ENCODE peak calls at places on chromosomes 1 and 21, in four cellular contexts. T, W, C and K are unnamed samples.

GRCh38 chr1:107687846-107688753 is 276.9 kb downstream of the VAV3 start:
- DNase-seq in T (peak), W (no peak), C (no peak), K (peak)

GRCh38 chr1:214386333-214386732 is 105.4 kb downstream of the SMYD2 start:
- DNase-seq in T (no peak), W (peak), C (no peak), K (no peak)

GRCh38 chr1:201763439-201764140 is 65.4 kb upstream of the IPO9 start:
- DNase-seq in T (no peak), W (no peak), C (no peak), K (no peak)

GRCh38 chr21:35932232-35932911 is 128.0 kb downstream of the SETD4 start:
- DNase-seq in T (peak), W (no peak), C (peak), K (peak)

GRCh38 chr1:20061866-20062265 is 8.1 kb upstream of the PLA2G5 start:
- DNase-seq in T (no peak), W (no peak), C (no peak), K (peak)

GRCh38 chr1:88847618-88848017 is 43.7 kb downstream of the GTF2B start:
- DNase-seq in T (no peak), W (no peak), C (no peak), K (no peak)

GRCh38 chr1:59033761-59034160 is 249.9 kb upstream of the JUN start:
- DNase-seq in T (no peak), W (no peak), C (no peak), K (no peak)

GRCh38 chr1:104018922-104019674 is 269.4 kb downstream of the AMY1C start:
- DNase-seq in T (peak), W (no peak), C (no peak), K (peak)

GRCh38 chr1:218347316-218347712 is 2.2 kb downstream of the TGFB2 start:
- DNase-seq in T (peak), W (peak), C (no peak), K (peak)

GRCh38 chr1:178093958-178094751 is at the start of gene RASAL2:
- DNase-seq in T (peak), W (peak), C (no peak), K (peak)

GRCh38 chr1:201468844-201469644 is at the start of gene PHLDA3:
- DNase-seq in T (peak), W (peak), C (no peak), K (peak)

GRCh38 chr1:91582431-91582921 is 81.8 kb downstream of the CDC7 start:
- DNase-seq in T (peak), W (no peak), C (no peak), K (peak)

GRCh38 chr1:192463661-192464060 is 111.9 kb upstream of the RGS1 start:
- DNase-seq in T (no peak), W (no peak), C (no peak), K (no peak)

GRCh38 chr21:37636152-37636860 is 269.7 kb downstream of the DYRK1A start:
- DNase-seq in T (peak), W (no peak), C (no peak), K (no peak)

GRCh38 chr1:51621841-51622454 is 5.1 kb downstream of the OSBPL9 start:
- DNase-seq in T (no peak), W (no peak), C (no peak), K (no peak)

GRCh38 chr1:113429461-113430153 is 39.3 kb downstream of the MAGI3 start:
- DNase-seq in T (peak), W (no peak), C (no peak), K (no peak)

GRCh38 chr1:31654171-31654776 is 9.6 kb upstream of the PEF1 start:
- DNase-seq in T (no peak), W (no peak), C (no peak), K (no peak)

GRCh38 chr1:21946836-21947587 is 9.9 kb upstream of the HSPG2 start:
- DNase-seq in T (no peak), W (no peak), C (no peak), K (peak)

GRCh38 chr1:172483448-172483847 is 39.6 kb upstream of the PIGC start:
- DNase-seq in T (no peak), W (no peak), C (no peak), K (no peak)

GRCh38 chr1:91803847-91804545 is 82.0 kb downstream of the TGFBR3 start:
- DNase-seq in T (no peak), W (no peak), C (no peak), K (peak)

GRCh38 chr1:20279507-20279906 is 11.2 kb upstream of the VWA5B1 start:
- DNase-seq in T (peak), W (no peak), C (no peak), K (no peak)

GRCh38 chr1:75166821-75167220 is 32.6 kb downstream of the LHX8 start:
- DNase-seq in T (no peak), W (no peak), C (no peak), K (no peak)

DNA sequence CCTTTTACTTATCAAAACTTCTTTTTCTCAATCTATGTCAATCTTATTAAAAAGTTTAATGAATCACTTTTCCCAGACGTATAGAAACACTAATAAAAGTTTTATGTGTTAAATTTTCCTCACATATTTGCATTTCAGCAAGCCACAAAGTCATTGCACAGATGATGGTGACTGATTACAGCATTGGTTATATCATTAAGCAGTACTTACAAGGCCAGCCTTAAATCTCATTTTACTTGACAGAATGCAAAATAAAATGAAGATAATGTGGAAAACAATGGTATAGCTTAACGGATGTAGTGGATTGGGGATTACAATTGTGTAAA is 39.5 kb downstream of the TMEM200B start:
- DNase-seq in T (no peak), W (no peak), C (no peak), K (no peak)
- TF ChIP-seq MAX in T (no peak), W (no peak), C (no peak), K (no peak)

GRCh38 chr1:233815865-233816264 is 88.6 kb upstream of the SLC35F3 start:
- DNase-seq in T (no peak), W (no peak), C (no peak), K (no peak)

GRCh38 chr1:233816348-233816747 is 88.1 kb upstream of the SLC35F3 start:
- DNase-seq in T (no peak), W (no peak), C (no peak), K (no peak)

GRCh38 chr1:233815357-233815756 is 89.1 kb upstream of the SLC35F3 start:
- DNase-seq in T (no peak), W (no peak), C (no peak), K (no peak)

GRCh38 chr1:233819042-233819441 is 85.4 kb upstream of the SLC35F3 start:
- DNase-seq in T (no peak), W (no peak), C (no peak), K (no peak)
- TF ChIP-seq POLR2A in T (no peak), W (no peak), C (no peak), K (no peak)

GRCh38 chr1:16120940-16121410 is 34.9 kb downstream of the EPHA2 start:
- DNase-seq in T (peak), W (no peak), C (no peak), K (no peak)
- TF ChIP-seq MAX in T (peak), W (no peak), C (no peak), K (no peak)

GRCh38 chr21:46056450-46056903 is 41.4 kb upstream of the COL6A2 start:
- DNase-seq in T (no peak), W (peak), C (no peak), K (peak)
- TF ChIP-seq POLR2A in T (no peak), W (no peak), C (no peak), K (no peak)

GRCh38 chr1:47679301-47679751 is 241.5 kb downstream of the FOXD2 start:
- DNase-seq in T (no peak), W (peak), C (no peak), K (peak)
- TF ChIP-seq MAX in T (no peak), W (no peak), C (no peak), K (no peak)

DNA sequence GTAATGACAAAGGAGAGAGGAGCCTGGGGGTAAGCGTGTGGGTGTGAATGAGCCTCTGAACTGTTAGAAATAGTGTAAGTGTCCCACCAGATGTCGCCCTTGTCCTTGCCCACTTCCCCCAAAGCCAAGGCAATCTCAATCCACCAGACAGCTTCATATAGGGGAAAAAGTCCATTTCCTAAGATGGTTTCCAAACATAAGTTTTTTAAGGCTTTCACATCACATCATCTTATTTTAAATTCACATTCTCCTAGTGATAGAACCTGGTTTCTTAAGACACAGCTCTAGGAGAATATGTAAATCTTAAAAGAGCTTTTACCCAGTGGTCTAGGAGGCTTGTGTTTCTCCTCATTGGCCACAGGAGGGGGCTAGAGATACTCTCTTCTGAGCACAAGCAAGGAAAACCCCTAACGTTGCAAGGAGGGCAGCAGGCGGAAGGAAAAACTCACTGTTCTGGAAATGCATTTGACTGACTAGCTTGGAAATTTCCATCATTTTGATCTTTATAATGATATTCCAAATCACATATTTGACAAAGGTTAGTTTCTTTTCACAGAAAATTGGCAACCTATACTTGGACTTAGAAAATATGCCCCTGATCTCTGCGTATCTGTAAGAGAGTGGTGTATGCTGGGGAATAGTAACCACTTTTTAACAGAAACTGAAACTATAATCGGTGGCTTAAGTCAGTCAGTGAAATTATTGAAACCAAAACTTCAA is 51.9 kb upstream of the LPAR3 start:
- DNase-seq in T (peak), W (peak), C (peak), K (peak)
- TF ChIP-seq POLR2A in T (no peak), W (no peak), C (no peak), K (no peak)

GRCh38 chr1:154221815-154222081 is 993 bp downstream of the UBAP2L start:
- DNase-seq in T (peak), W (no peak), C (no peak), K (peak)
- TF ChIP-seq MAX in T (no peak), W (no peak), C (no peak), K (no peak)

GRCh38 chr1:42815938-42816599 is 853 bp upstream of the ERMAP start:
- DNase-seq in T (no peak), W (peak), C (no peak), K (peak)

GRCh38 chr1:42817976-42818375 is 779 bp upstream of the SVBP start:
- DNase-seq in T (no peak), W (no peak), C (no peak), K (no peak)

GRCh38 chr1:42820813-42821212 is 3.6 kb upstream of the SVBP start:
- DNase-seq in T (no peak), W (peak), C (no peak), K (no peak)

GRCh38 chr1:42817440-42817767 is 207 bp upstream of the SVBP start:
- DNase-seq in T (no peak), W (no peak), C (no peak), K (no peak)

DNA sequence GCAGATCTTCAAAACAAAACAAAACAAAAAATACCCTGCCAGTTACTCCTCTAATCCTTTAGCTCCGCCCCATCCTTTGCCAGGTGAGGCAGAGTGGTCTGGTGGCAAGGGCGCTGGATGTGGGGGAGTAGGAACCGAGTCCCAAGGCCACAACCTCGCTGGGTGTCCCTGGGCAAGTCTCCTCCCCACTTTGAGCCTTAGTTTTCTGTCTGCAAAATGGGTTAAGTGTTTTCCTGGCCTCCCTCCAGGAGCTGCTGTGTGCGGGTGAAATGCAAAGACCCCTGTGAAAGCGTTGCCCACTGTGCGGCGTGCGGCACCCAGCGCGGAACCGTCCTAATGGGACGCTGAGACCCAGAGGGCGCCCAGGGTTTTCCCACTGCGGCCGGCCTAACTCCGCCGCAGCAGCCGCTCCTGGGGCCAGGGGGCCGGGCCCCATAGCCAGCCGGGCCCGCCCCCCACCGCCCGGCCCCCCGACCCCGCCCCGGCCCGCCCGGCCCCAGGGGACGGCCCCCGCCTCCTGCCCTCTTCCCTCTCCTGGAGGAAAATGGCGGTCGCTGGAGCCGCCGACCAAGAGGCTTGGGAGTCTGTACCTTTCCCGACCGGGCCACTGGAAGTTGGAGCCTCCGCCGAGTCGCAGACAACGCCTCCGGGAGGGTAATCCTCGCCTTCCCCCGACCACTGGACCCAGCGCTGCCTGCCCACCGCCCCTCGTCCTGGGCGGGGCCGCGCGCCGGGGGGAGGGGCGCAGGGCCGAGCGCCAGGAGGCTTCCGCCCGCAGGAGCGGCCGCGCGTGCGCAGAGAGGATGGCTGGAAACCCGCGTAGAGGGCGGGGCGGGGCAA is at the start of the genes ERMAP and SVBP:
- DNase-seq in T (peak), W (peak), C (peak), K (peak)
- TF ChIP-seq POLR2A in T (peak), W (peak), C (no peak), K (peak)

GRCh38 chr1:205274041-205274691 is 46.4 kb downstream of the TMCC2 start:
- DNase-seq in T (peak), W (peak), C (no peak), K (no peak)
- TF ChIP-seq MAX in T (peak), W (no peak), C (no peak), K (no peak)